ENCODE peak calls at places on chromosomes 2 and 18, in nine cellular contexts. K, D, J, C, O, S, Z, E and F are unnamed samples.

GRCh38 chr18:25039781-25040180 is 312.2 kb downstream of the ZNF521 start:
- DNase-seq in K (no peak), D (no peak), J (no peak), C (no peak), O (no peak), S (no peak), Z (no peak), E (no peak), F (no peak)

GRCh38 chr18:32326450-32327309 is 136.8 kb downstream of the MEP1B start:
- DNase-seq in K (no peak), D (no peak), J (no peak), C (no peak), O (no peak), S (no peak), Z (no peak), E (no peak), F (no peak)

GRCh38 chr2:175999283-175999819 is 2.7 kb downstream of the LNPK start:
- DNase-seq in K (no peak), D (no peak), J (no peak), C (no peak), O (no peak), S (no peak), Z (no peak), E (no peak), F (no peak)

GRCh38 chr2:229297284-229297683 is 26.2 kb upstream of the PID1 start:
- DNase-seq in K (peak), D (no peak), J (no peak), C (no peak), O (peak), S (no peak), Z (no peak), E (no peak), F (no peak)

GRCh38 chr2:29317077-29317517 is 201.9 kb downstream of the CLIP4 start:
- DNase-seq in K (no peak), D (no peak), J (no peak), C (no peak), O (no peak), S (no peak), Z (no peak), E (no peak), F (no peak)

GRCh38 chr2:97267411-97268074 is 154.6 kb downstream of the ANKRD36 start:
- DNase-seq in K (no peak), D (no peak), J (no peak), C (no peak), O (no peak), S (no peak), Z (no peak), E (peak), F (no peak)

GRCh38 chr18:76620326-76620813 is 125.3 kb upstream of the ZNF516 start:
- DNase-seq in K (no peak), D (peak), J (no peak), C (no peak), O (peak), S (peak), Z (peak), E (peak), F (peak)

GRCh38 chr18:74252032-74252380 is 39.8 kb downstream of the CYB5A start:
- DNase-seq in K (no peak), D (no peak), J (no peak), C (peak), O (no peak), S (no peak), Z (no peak), E (no peak), F (no peak)

GRCh38 chr2:97858442-97858841 is 137.3 kb downstream of the TMEM131 start:
- DNase-seq in K (no peak), D (no peak), J (no peak), C (no peak), O (peak), S (no peak), Z (no peak), E (no peak), F (no peak)

GRCh38 chr2:15941970-15942710 is 1.8 kb downstream of the MYCN start:
- DNase-seq in K (peak), D (no peak), J (no peak), C (no peak), O (peak), S (no peak), Z (peak), E (no peak), F (peak)

GRCh38 chr2:153235516-153235915 is 243.0 kb downstream of the RPRM start:
- DNase-seq in K (no peak), D (no peak), J (no peak), C (no peak), O (no peak), S (no peak), Z (no peak), E (no peak), F (no peak)

GRCh38 chr2:240840435-240841060 is 20.5 kb upstream of the KIF1A start:
- DNase-seq in K (peak), D (no peak), J (peak), C (peak), O (peak), S (no peak), Z (peak), E (no peak), F (no peak)

GRCh38 chr2:113276216-113276905 is 2.4 kb downstream of the PAX8 start:
- DNase-seq in K (no peak), D (no peak), J (no peak), C (no peak), O (no peak), S (no peak), Z (no peak), E (no peak), F (no peak)

GRCh38 chr2:41872646-41873045 is 175.2 kb upstream of the PKDCC start:
- DNase-seq in K (no peak), D (no peak), J (no peak), C (peak), O (no peak), S (no peak), Z (no peak), E (no peak), F (no peak)

GRCh38 chr2:99974966-99975365 is 167.4 kb downstream of the AFF3 start:
- DNase-seq in K (no peak), D (no peak), J (peak), C (no peak), O (no peak), S (no peak), Z (no peak), E (no peak), F (no peak)

GRCh38 chr2:107195631-107196030 is 309.7 kb upstream of the ST6GAL2 start:
- DNase-seq in K (no peak), D (no peak), J (no peak), C (no peak), O (no peak), S (no peak), Z (no peak), E (no peak), F (no peak)